ENCODE peak calls at places on chromosomes 3 and 15, in four cellular contexts. L is activated CD4-positive, alpha-beta T cell treated with anti-CD3 and anti-CD28 coated beads for 48 hours; S is T follicular helper cell; H is CD8-positive, alpha-beta memory T cell. Y is an unnamed sample.

GRCh38 chr15:45790325-45790943 is 155.6 kb downstream of the SQOR start:
- DNase-seq in H (no peak), S (no peak), L (peak), Y (no peak)

GRCh38 chr3:24929521-24929920 is 434.9 kb upstream of the THRB start:
- DNase-seq in H (no peak), L (no peak), S (no peak), Y (no peak)

GRCh38 chr15:45637552-45638033 is 2.8 kb downstream of the SQOR start:
- DNase-seq in L (peak), H (peak), S (no peak), Y (peak)

GRCh38 chr3:149179225-149179624 is 42.4 kb downstream of the CP start:
- DNase-seq in L (no peak), H (no peak), S (no peak), Y (no peak)

GRCh38 chr3:110198717-110199587 is 861.6 kb upstream of the DPPA4 start:
- DNase-seq in H (no peak), S (no peak), L (no peak), Y (no peak)

GRCh38 chr15:101308604-101309435 is 13.8 kb upstream of the SNRPA1 start:
- DNase-seq in H (no peak), L (no peak), S (no peak), Y (no peak)

GRCh38 chr15:32919749-32920414 is 202.1 kb downstream of the GREM1 start:
- DNase-seq in H (no peak), S (no peak), L (no peak), Y (no peak)

GRCh38 chr3:129596194-129597086 is 10.0 kb downstream of the PLXND1 start:
- DNase-seq in S (no peak), L (no peak), H (no peak), Y (peak)

GRCh38 chr15:90432253-90432652 is 44.2 kb downstream of the IQGAP1 start:
- DNase-seq in L (no peak), S (no peak), H (no peak), Y (no peak)

GRCh38 chr3:194536883-194537637 is 50.3 kb upstream of the ATP13A3 start:
- DNase-seq in H (no peak), L (no peak), S (no peak), Y (no peak)

GRCh38 chr3:184952671-184953070 is 140.7 kb downstream of the VPS8 start:
- DNase-seq in S (no peak), H (no peak), L (no peak), Y (no peak)

GRCh38 chr15:38996111-38996541 is 431.5 kb upstream of the RASGRP1 start:
- DNase-seq in S (no peak), H (no peak), L (no peak), Y (no peak)

GRCh38 chr3:4712109-4712508 is 219.0 kb downstream of the ITPR1 start:
- DNase-seq in L (no peak), H (no peak), S (no peak), Y (no peak)

GRCh38 chr3:71805199-71805598 is 20.3 kb upstream of the PROK2 start:
- DNase-seq in L (no peak), S (no peak), H (no peak), Y (no peak)

GRCh38 chr3:120017692-120018091 is 76.6 kb downstream of the GSK3B start:
- DNase-seq in S (no peak), H (no peak), L (no peak), Y (no peak)

GRCh38 chr3:14545251-14545635 is 5.1 kb upstream of the GRIP2 start:
- DNase-seq in S (no peak), L (no peak), H (no peak), Y (no peak)

GRCh38 chr15:90585863-90586262 is 56.1 kb downstream of the CRTC3 start:
- DNase-seq in H (no peak), S (no peak), L (no peak), Y (no peak)